ENCODE peak calls at places on chromosomes 13 and 19, in ten cellular contexts. T is sigmoid colon, S is HCT116, C is suprapubic skin, V is transverse colon, R is vagina, A is breast epithelium, H is K562, O is GM12891, F is stomach. L is an unnamed sample.

GRCh38 chr13:113113846-113114271 is 8.3 kb downstream of the F7 start:
- DNase-seq in T (peak; percentile 33), S (no peak), C (no peak), V (peak; percentile 0), R (no peak), A (peak; percentile 24), H (no peak), O (no peak), F (no peak), L (peak; percentile 9)

GRCh38 chr13:106163426-106163825 is 372.0 kb downstream of the EFNB2 start:
- DNase-seq in T (no peak), S (no peak), C (no peak), V (no peak), R (no peak), A (no peak), H (no peak), O (no peak), F (no peak), L (no peak)

GRCh38 chr13:114067381-114067885 is 65.0 kb downstream of the RASA3 start:
- DNase-seq in T (no peak), S (no peak), C (no peak), V (no peak), R (no peak), A (no peak), H (no peak), O (peak; percentile 58), F (no peak), L (no peak)

GRCh38 chr13:43057653-43058317 is 34.4 kb downstream of the DNAJC15 start:
- DNase-seq in T (no peak), S (peak; percentile 68), C (no peak), V (no peak), R (no peak), A (no peak), H (no peak), O (no peak), F (no peak), L (no peak)

GRCh38 chr13:50911937-50912624 is 2.5 kb downstream of the RNASEH2B start:
- DNase-seq in T (peak; percentile 91), S (peak; percentile 80), C (peak; percentile 87), V (peak; percentile 94), R (no peak), A (peak; percentile 80), H (peak; percentile 58), O (peak; percentile 40), F (peak; percentile 91), L (no peak)

GRCh38 chr19:13023666-13024065 is 28.4 kb downstream of the NFIX start:
- DNase-seq in T (no peak), S (no peak), C (no peak), V (no peak), R (no peak), A (no peak), H (peak; percentile 54), O (no peak), F (no peak), L (no peak)

GRCh38 chr19:34998777-34999497 is 1.2 kb upstream of the GRAMD1A start:
- DNase-seq in T (no peak), S (no peak), C (no peak), V (no peak), R (no peak), A (no peak), H (peak; percentile 50), O (no peak), F (no peak), L (no peak)

GRCh38 chr13:62706035-62706434 is 1290.4 kb upstream of the PCDH20 start:
- DNase-seq in T (no peak), S (peak; percentile 51), C (no peak), V (no peak), R (no peak), A (no peak), H (no peak), O (no peak), F (no peak), L (no peak)

GRCh38 chr19:10126213-10126639 is 6.5 kb upstream of the EIF3G start:
- DNase-seq in T (no peak), S (no peak), C (no peak), V (no peak), R (no peak), A (no peak), H (no peak), O (no peak), F (no peak), L (no peak)

GRCh38 chr19:9075064-9075964 is 11.5 kb upstream of the OR1M1 start:
- DNase-seq in T (peak; percentile 90), S (peak; percentile 97), C (no peak), V (peak; percentile 50), R (no peak), A (peak; percentile 75), H (peak; percentile 84), O (no peak), F (peak; percentile 58), L (peak; percentile 36)

DNA sequence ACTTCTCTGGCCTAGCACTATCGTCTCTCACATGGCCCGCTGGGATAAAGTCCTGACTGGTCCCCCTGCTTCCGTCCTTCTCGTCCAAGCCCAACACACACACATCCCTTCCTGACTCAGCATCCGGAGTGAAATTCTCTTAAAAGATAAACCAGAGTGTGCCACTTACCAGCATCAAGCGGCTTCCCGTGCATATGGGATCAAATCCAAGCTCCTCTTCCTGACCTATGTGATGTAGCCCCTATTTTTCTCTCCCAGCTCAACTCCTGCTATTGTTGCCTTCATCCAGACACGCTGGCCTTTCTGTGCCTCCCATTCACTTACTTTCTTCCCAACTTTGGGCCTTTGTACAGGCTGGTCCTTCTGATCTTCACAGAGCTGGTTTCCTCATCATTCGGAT is 530.4 kb downstream of the DIAPH3 start:
- DNase-seq in T (no peak), S (no peak), C (no peak), V (no peak), R (no peak), A (no peak), H (no peak), O (no peak), F (no peak), L (no peak)
- TF ChIP-seq POLR2AphosphoS5 in T (no peak), S (no peak), C (no peak), V (no peak), R (no peak), A (no peak), H (no peak), O (no peak), F (no peak), L (peak; percentile 88)

GRCh38 chr19:4303778-4304508 is 455 bp upstream of the FSD1 start:
- DNase-seq in T (no peak), S (no peak), C (no peak), V (peak; percentile 28), R (no peak), A (no peak), H (no peak), O (no peak), F (no peak), L (no peak)

GRCh38 chr19:4300589-4300988 is 1.6 kb downstream of the TMIGD2 start:
- DNase-seq in T (no peak), S (no peak), C (no peak), V (no peak), R (no peak), A (no peak), H (no peak), O (no peak), F (no peak), L (no peak)

GRCh38 chr19:4302238-4302630 is at the start of gene TMIGD2:
- DNase-seq in T (no peak), S (no peak), C (no peak), V (no peak), R (no peak), A (no peak), H (no peak), O (no peak), F (no peak), L (no peak)

GRCh38 chr19:4298772-4299550 is 3.2 kb downstream of the TMIGD2 start:
- DNase-seq in T (no peak), S (no peak), C (no peak), V (no peak), R (no peak), A (no peak), H (no peak), O (no peak), F (no peak), L (no peak)

GRCh38 chr19:4301590-4302237 is 475 bp downstream of the TMIGD2 start:
- DNase-seq in T (no peak), S (no peak), C (no peak), V (no peak), R (no peak), A (no peak), H (no peak), O (no peak), F (no peak), L (no peak)
- TF ChIP-seq POLR2AphosphoS5 in T (no peak), S (no peak), C (no peak), V (no peak), R (no peak), A (no peak), H (no peak), O (no peak), F (no peak), L (no peak)

DNA sequence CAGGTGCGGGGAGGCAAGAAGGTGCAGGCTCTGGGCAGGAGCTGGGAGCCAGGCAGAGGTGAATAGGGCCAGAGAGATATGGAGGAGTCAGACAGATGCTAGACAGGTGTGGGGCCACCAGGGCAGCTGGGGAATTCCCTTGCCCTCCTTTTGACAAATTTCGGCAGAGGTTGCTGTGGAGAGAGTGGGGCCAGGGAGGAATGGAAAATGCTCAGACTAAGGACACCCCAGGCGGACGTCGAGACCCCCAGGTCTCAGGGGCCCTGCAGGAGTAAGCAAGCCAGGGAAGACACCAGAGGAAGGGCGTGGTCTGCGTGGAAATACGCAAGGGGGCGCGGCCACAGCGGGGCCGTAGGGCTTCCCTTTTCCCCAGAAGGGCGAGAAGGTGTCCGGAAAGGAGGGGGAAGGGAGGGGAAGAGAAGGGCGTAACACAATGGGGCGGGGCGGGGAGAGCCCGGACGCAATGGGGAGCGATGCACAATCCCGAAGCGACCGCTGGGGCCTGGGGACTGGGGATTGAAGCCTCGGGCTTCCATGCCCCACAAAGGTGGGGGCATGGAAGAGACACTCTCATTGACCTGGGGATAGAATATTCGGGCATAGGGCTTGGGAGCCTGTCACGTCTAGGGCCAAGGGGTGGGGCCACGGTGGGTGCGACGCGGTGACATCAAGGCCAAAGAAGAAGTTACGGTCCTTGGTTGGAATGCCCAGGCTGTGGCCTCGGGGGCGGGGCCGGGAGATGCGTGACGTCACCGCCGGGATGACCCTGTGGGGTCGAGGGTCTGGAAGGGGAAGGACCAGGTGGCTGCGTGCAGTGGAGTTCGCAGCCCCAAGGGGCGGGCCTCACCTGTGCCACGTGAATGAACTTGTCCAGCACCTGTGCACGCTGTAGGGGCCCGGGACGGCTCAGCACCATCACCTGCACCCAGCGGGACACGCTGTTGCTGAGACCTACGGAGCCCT is 8.2 kb downstream of the RASGRP4 start:
- DNase-seq in T (peak; percentile 80), S (peak; percentile 66), C (peak; percentile 74), V (peak; percentile 75), R (no peak), A (no peak), H (peak; percentile 91), O (peak; percentile 58), F (peak; percentile 63), L (peak; percentile 93)
- TF ChIP-seq POLR2AphosphoS5 in T (no peak), S (no peak), C (no peak), V (no peak), R (no peak), A (no peak), H (no peak), O (no peak), F (no peak), L (peak; percentile 32)

DNA sequence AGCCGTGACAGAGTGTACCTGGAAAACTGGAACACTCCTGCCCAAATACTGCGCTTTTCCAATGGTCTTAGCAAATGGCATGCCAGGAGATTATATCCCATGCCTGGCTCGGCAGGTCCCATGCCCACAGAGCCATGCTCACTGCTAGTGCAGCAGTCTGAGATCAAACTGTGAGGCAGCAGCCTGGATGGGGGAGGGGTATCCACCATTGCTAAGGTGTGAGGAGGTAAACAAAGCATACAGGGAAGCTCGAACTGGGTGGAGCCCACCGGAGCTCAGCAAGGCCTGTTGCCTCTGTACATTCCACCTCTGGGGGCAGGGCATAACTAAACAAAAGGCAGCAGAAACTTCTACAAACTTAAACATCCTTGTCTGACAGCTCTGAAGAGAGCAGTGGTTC is 10.5 kb downstream of the CYP2A13 start:
- DNase-seq in T (no peak), S (no peak), C (no peak), V (no peak), R (no peak), A (no peak), H (no peak), O (no peak), F (no peak), L (no peak)
- TF ChIP-seq POLR2AphosphoS5 in T (no peak), S (no peak), C (no peak), V (no peak), R (no peak), A (no peak), H (no peak), O (no peak), F (no peak), L (no peak)